ENCODE peak calls at places on chromosomes 12 and 14, in ten cellular contexts. One of them, this sample, is unnamed.

GRCh38 chr14:74604896-74605295 is 7.1 kb downstream of the LTBP2 start:
- DNase-seq in GM20000: no peak
- DNase-seq in HEK293T: no peak
- DNase-seq in epithelial cell of esophagus: no peak
- DNase-seq in anterior cingulate cortex: no peak
- DNase-seq in activated CD4-positive, alpha-beta T cell treated with anti-CD3 and anti-CD28 coated beads, Interleukin-2, amount 50 U/mL, for 4 hours: no peak
- DNase-seq in ovary: peak; percentile 42
- DNase-seq in activated T-cell treated with anti-CD3 and anti-CD28 coated beads for 1 hour: no peak
- DNase-seq in cardiac fibroblast: no peak
- DNase-seq in thoracic aorta: no peak
- DNase-seq in this sample: no peak

GRCh38 chr14:69334576-69334975 is 63.5 kb downstream of the ERH start:
- DNase-seq in GM20000: no peak
- DNase-seq in HEK293T: no peak
- DNase-seq in epithelial cell of esophagus: no peak
- DNase-seq in anterior cingulate cortex: no peak
- DNase-seq in activated CD4-positive, alpha-beta T cell treated with anti-CD3 and anti-CD28 coated beads, Interleukin-2, amount 50 U/mL, for 4 hours: no peak
- DNase-seq in ovary: no peak
- DNase-seq in activated T-cell treated with anti-CD3 and anti-CD28 coated beads for 1 hour: no peak
- DNase-seq in cardiac fibroblast: no peak
- DNase-seq in thoracic aorta: no peak
- DNase-seq in this sample: no peak

GRCh38 chr14:73245401-73246325 is 8.4 kb downstream of the PAPLN start:
- DNase-seq in GM20000: peak; percentile 82
- DNase-seq in HEK293T: no peak
- DNase-seq in epithelial cell of esophagus: peak; percentile 73
- DNase-seq in anterior cingulate cortex: no peak
- DNase-seq in activated CD4-positive, alpha-beta T cell treated with anti-CD3 and anti-CD28 coated beads, Interleukin-2, amount 50 U/mL, for 4 hours: peak; percentile 18
- DNase-seq in ovary: no peak
- DNase-seq in activated T-cell treated with anti-CD3 and anti-CD28 coated beads for 1 hour: peak; percentile 22
- DNase-seq in cardiac fibroblast: peak; percentile 48
- DNase-seq in thoracic aorta: no peak
- DNase-seq in this sample: peak; percentile 40

GRCh38 chr12:97630875-97631274 is 168.3 kb downstream of the RMST start:
- DNase-seq in GM20000: no peak
- DNase-seq in HEK293T: no peak
- DNase-seq in epithelial cell of esophagus: no peak
- DNase-seq in anterior cingulate cortex: no peak
- DNase-seq in activated CD4-positive, alpha-beta T cell treated with anti-CD3 and anti-CD28 coated beads, Interleukin-2, amount 50 U/mL, for 4 hours: no peak
- DNase-seq in ovary: no peak
- DNase-seq in activated T-cell treated with anti-CD3 and anti-CD28 coated beads for 1 hour: no peak
- DNase-seq in cardiac fibroblast: no peak
- DNase-seq in thoracic aorta: no peak
- DNase-seq in this sample: no peak

GRCh38 chr14:59422069-59422881 is 42.9 kb downstream of the GPR135 start:
- DNase-seq in GM20000: peak; percentile 21
- DNase-seq in HEK293T: no peak
- DNase-seq in epithelial cell of esophagus: no peak
- DNase-seq in anterior cingulate cortex: no peak
- DNase-seq in activated CD4-positive, alpha-beta T cell treated with anti-CD3 and anti-CD28 coated beads, Interleukin-2, amount 50 U/mL, for 4 hours: no peak
- DNase-seq in ovary: no peak
- DNase-seq in activated T-cell treated with anti-CD3 and anti-CD28 coated beads for 1 hour: no peak
- DNase-seq in cardiac fibroblast: peak; percentile 59
- DNase-seq in thoracic aorta: no peak
- DNase-seq in this sample: no peak

GRCh38 chr12:109731806-109732205 is 18.2 kb downstream of the FAM222A start:
- DNase-seq in GM20000: no peak
- DNase-seq in HEK293T: no peak
- DNase-seq in epithelial cell of esophagus: no peak
- DNase-seq in anterior cingulate cortex: no peak
- DNase-seq in activated CD4-positive, alpha-beta T cell treated with anti-CD3 and anti-CD28 coated beads, Interleukin-2, amount 50 U/mL, for 4 hours: no peak
- DNase-seq in ovary: no peak
- DNase-seq in activated T-cell treated with anti-CD3 and anti-CD28 coated beads for 1 hour: no peak
- DNase-seq in cardiac fibroblast: no peak
- DNase-seq in thoracic aorta: no peak
- DNase-seq in this sample: no peak

GRCh38 chr14:31952573-31952972 is 124.5 kb upstream of the ARHGAP5 start:
- DNase-seq in GM20000: no peak
- DNase-seq in HEK293T: no peak
- DNase-seq in epithelial cell of esophagus: no peak
- DNase-seq in anterior cingulate cortex: no peak
- DNase-seq in activated CD4-positive, alpha-beta T cell treated with anti-CD3 and anti-CD28 coated beads, Interleukin-2, amount 50 U/mL, for 4 hours: no peak
- DNase-seq in ovary: no peak
- DNase-seq in activated T-cell treated with anti-CD3 and anti-CD28 coated beads for 1 hour: no peak
- DNase-seq in cardiac fibroblast: no peak
- DNase-seq in thoracic aorta: no peak
- DNase-seq in this sample: no peak

GRCh38 chr14:58625438-58625837 is 12.3 kb upstream of the DACT1 start:
- DNase-seq in GM20000: no peak
- DNase-seq in HEK293T: no peak
- DNase-seq in epithelial cell of esophagus: no peak
- DNase-seq in anterior cingulate cortex: no peak
- DNase-seq in activated CD4-positive, alpha-beta T cell treated with anti-CD3 and anti-CD28 coated beads, Interleukin-2, amount 50 U/mL, for 4 hours: no peak
- DNase-seq in ovary: no peak
- DNase-seq in activated T-cell treated with anti-CD3 and anti-CD28 coated beads for 1 hour: no peak
- DNase-seq in cardiac fibroblast: no peak
- DNase-seq in thoracic aorta: no peak
- DNase-seq in this sample: no peak

GRCh38 chr14:104708606-104709268 is 15.3 kb upstream of the ADSS1 start:
- DNase-seq in GM20000: peak; percentile 96
- DNase-seq in HEK293T: peak; percentile 90
- DNase-seq in epithelial cell of esophagus: peak; percentile 60
- DNase-seq in anterior cingulate cortex: peak; percentile 60
- DNase-seq in activated CD4-positive, alpha-beta T cell treated with anti-CD3 and anti-CD28 coated beads, Interleukin-2, amount 50 U/mL, for 4 hours: peak; percentile 68
- DNase-seq in ovary: peak; percentile 80
- DNase-seq in activated T-cell treated with anti-CD3 and anti-CD28 coated beads for 1 hour: peak; percentile 68
- DNase-seq in cardiac fibroblast: peak; percentile 62
- DNase-seq in thoracic aorta: no peak
- DNase-seq in this sample: no peak

GRCh38 chr14:105169776-105170655 is 1.4 kb upstream of the JAG2 start:
- DNase-seq in GM20000: no peak
- DNase-seq in HEK293T: no peak
- DNase-seq in epithelial cell of esophagus: no peak
- DNase-seq in anterior cingulate cortex: no peak
- DNase-seq in activated CD4-positive, alpha-beta T cell treated with anti-CD3 and anti-CD28 coated beads, Interleukin-2, amount 50 U/mL, for 4 hours: peak; percentile 33
- DNase-seq in ovary: no peak
- DNase-seq in activated T-cell treated with anti-CD3 and anti-CD28 coated beads for 1 hour: no peak
- DNase-seq in cardiac fibroblast: no peak
- DNase-seq in thoracic aorta: no peak
- DNase-seq in this sample: no peak

GRCh38 chr12:67797316-67797741 is 148.8 kb downstream of the DYRK2 start:
- DNase-seq in GM20000: no peak
- DNase-seq in HEK293T: no peak
- DNase-seq in epithelial cell of esophagus: no peak
- DNase-seq in anterior cingulate cortex: peak; percentile 7
- DNase-seq in activated CD4-positive, alpha-beta T cell treated with anti-CD3 and anti-CD28 coated beads, Interleukin-2, amount 50 U/mL, for 4 hours: no peak
- DNase-seq in ovary: no peak
- DNase-seq in activated T-cell treated with anti-CD3 and anti-CD28 coated beads for 1 hour: no peak
- DNase-seq in cardiac fibroblast: peak; percentile 23
- DNase-seq in thoracic aorta: peak; percentile 2
- DNase-seq in this sample: no peak

GRCh38 chr12:68001486-68002466 is 12.5 kb downstream of the IFNG-AS1 start:
- DNase-seq in GM20000: no peak
- DNase-seq in HEK293T: peak; percentile 19
- DNase-seq in epithelial cell of esophagus: peak; percentile 20
- DNase-seq in anterior cingulate cortex: no peak
- DNase-seq in activated CD4-positive, alpha-beta T cell treated with anti-CD3 and anti-CD28 coated beads, Interleukin-2, amount 50 U/mL, for 4 hours: no peak
- DNase-seq in ovary: no peak
- DNase-seq in activated T-cell treated with anti-CD3 and anti-CD28 coated beads for 1 hour: no peak
- DNase-seq in cardiac fibroblast: peak; percentile 52
- DNase-seq in thoracic aorta: no peak
- DNase-seq in this sample: no peak

GRCh38 chr14:86464386-86464785 is 934.4 kb downstream of the FLRT2 start:
- DNase-seq in GM20000: no peak
- DNase-seq in HEK293T: no peak
- DNase-seq in epithelial cell of esophagus: peak; percentile 1
- DNase-seq in anterior cingulate cortex: peak; percentile 2
- DNase-seq in activated CD4-positive, alpha-beta T cell treated with anti-CD3 and anti-CD28 coated beads, Interleukin-2, amount 50 U/mL, for 4 hours: no peak
- DNase-seq in ovary: no peak
- DNase-seq in activated T-cell treated with anti-CD3 and anti-CD28 coated beads for 1 hour: no peak
- DNase-seq in cardiac fibroblast: no peak
- DNase-seq in thoracic aorta: no peak
- DNase-seq in this sample: no peak

GRCh38 chr12:100450726-100451125 is 22.9 kb upstream of the NR1H4 start:
- DNase-seq in GM20000: no peak
- DNase-seq in HEK293T: no peak
- DNase-seq in epithelial cell of esophagus: peak; percentile 13
- DNase-seq in anterior cingulate cortex: no peak
- DNase-seq in activated CD4-positive, alpha-beta T cell treated with anti-CD3 and anti-CD28 coated beads, Interleukin-2, amount 50 U/mL, for 4 hours: no peak
- DNase-seq in ovary: no peak
- DNase-seq in activated T-cell treated with anti-CD3 and anti-CD28 coated beads for 1 hour: no peak
- DNase-seq in cardiac fibroblast: no peak
- DNase-seq in thoracic aorta: no peak
- DNase-seq in this sample: no peak